ENCODE peak calls at places on chromosomes 1 and 21, in seven cellular contexts. One of them, this sample, is unnamed.

GRCh38 chr1:1927751-1928150 is 8.7 kb upstream of the TMEM52 start:
- DNase-seq in NCI-H1436: no peak
- DNase-seq in CD4-positive, alpha-beta T cell: no peak
- DNase-seq in cardiac septum: no peak
- DNase-seq in naive B cell: no peak
- DNase-seq in GM18507: no peak
- DNase-seq in AG09319: no peak
- DNase-seq in this sample: no peak

GRCh38 chr1:229148041-229148671 is 122.8 kb upstream of the RAB4A start:
- DNase-seq in NCI-H1436: peak; percentile 76
- DNase-seq in CD4-positive, alpha-beta T cell: no peak
- DNase-seq in cardiac septum: no peak
- DNase-seq in naive B cell: no peak
- DNase-seq in GM18507: no peak
- DNase-seq in AG09319: no peak
- DNase-seq in this sample: no peak

GRCh38 chr1:43868741-43869067 is 64.9 kb upstream of the ARTN start:
- DNase-seq in NCI-H1436: no peak
- DNase-seq in CD4-positive, alpha-beta T cell: no peak
- DNase-seq in cardiac septum: no peak
- DNase-seq in naive B cell: no peak
- DNase-seq in GM18507: no peak
- DNase-seq in AG09319: no peak
- DNase-seq in this sample: no peak

GRCh38 chr1:31575373-31576140 is 758 bp upstream of the TINAGL1 start:
- DNase-seq in NCI-H1436: no peak
- DNase-seq in CD4-positive, alpha-beta T cell: no peak
- DNase-seq in cardiac septum: no peak
- DNase-seq in naive B cell: no peak
- DNase-seq in GM18507: no peak
- DNase-seq in AG09319: no peak
- DNase-seq in this sample: peak; percentile 92

GRCh38 chr1:167904641-167905040 is 9.3 kb downstream of the ADCY10 start:
- DNase-seq in NCI-H1436: no peak
- DNase-seq in CD4-positive, alpha-beta T cell: no peak
- DNase-seq in cardiac septum: no peak
- DNase-seq in naive B cell: no peak
- DNase-seq in GM18507: no peak
- DNase-seq in AG09319: peak; percentile 11
- DNase-seq in this sample: no peak

GRCh38 chr21:33299181-33299752 is 25.5 kb upstream of the IFNAR1 start:
- DNase-seq in NCI-H1436: no peak
- DNase-seq in CD4-positive, alpha-beta T cell: peak; percentile 25
- DNase-seq in cardiac septum: no peak
- DNase-seq in naive B cell: peak; percentile 67
- DNase-seq in GM18507: peak; percentile 38
- DNase-seq in AG09319: no peak
- DNase-seq in this sample: peak; percentile 44

GRCh38 chr1:51842255-51842654 is 36.3 kb downstream of the NRDC start:
- DNase-seq in NCI-H1436: no peak
- DNase-seq in CD4-positive, alpha-beta T cell: no peak
- DNase-seq in cardiac septum: no peak
- DNase-seq in naive B cell: no peak
- DNase-seq in GM18507: no peak
- DNase-seq in AG09319: no peak
- DNase-seq in this sample: no peak

GRCh38 chr1:67874501-67875111 is 41.3 kb upstream of the GNG12 start:
- DNase-seq in NCI-H1436: no peak
- DNase-seq in CD4-positive, alpha-beta T cell: no peak
- DNase-seq in cardiac septum: no peak
- DNase-seq in naive B cell: no peak
- DNase-seq in GM18507: no peak
- DNase-seq in AG09319: no peak
- DNase-seq in this sample: no peak

GRCh38 chr1:178503849-178504248 is 7.1 kb upstream of the CLEC20A start:
- DNase-seq in NCI-H1436: no peak
- DNase-seq in CD4-positive, alpha-beta T cell: no peak
- DNase-seq in cardiac septum: peak; percentile 27
- DNase-seq in naive B cell: no peak
- DNase-seq in GM18507: no peak
- DNase-seq in AG09319: no peak
- DNase-seq in this sample: no peak

GRCh38 chr1:226093621-226094020 is 31.1 kb downstream of the H3-3A start:
- DNase-seq in NCI-H1436: no peak
- DNase-seq in CD4-positive, alpha-beta T cell: no peak
- DNase-seq in cardiac septum: no peak
- DNase-seq in naive B cell: no peak
- DNase-seq in GM18507: no peak
- DNase-seq in AG09319: no peak
- DNase-seq in this sample: no peak

GRCh38 chr1:46558966-46559365 is 7.5 kb upstream of the KNCN start:
- DNase-seq in NCI-H1436: no peak
- DNase-seq in CD4-positive, alpha-beta T cell: no peak
- DNase-seq in cardiac septum: no peak
- DNase-seq in naive B cell: no peak
- DNase-seq in GM18507: no peak
- DNase-seq in AG09319: no peak
- DNase-seq in this sample: no peak

GRCh38 chr1:183753464-183753891 is 51.4 kb upstream of the RGL1 start:
- DNase-seq in NCI-H1436: no peak
- DNase-seq in CD4-positive, alpha-beta T cell: no peak
- DNase-seq in cardiac septum: no peak
- DNase-seq in naive B cell: no peak
- DNase-seq in GM18507: no peak
- DNase-seq in AG09319: no peak
- DNase-seq in this sample: no peak

GRCh38 chr1:183101841-183102276 is 78.6 kb downstream of the LAMC1 start:
- DNase-seq in NCI-H1436: no peak
- DNase-seq in CD4-positive, alpha-beta T cell: no peak
- DNase-seq in cardiac septum: no peak
- DNase-seq in naive B cell: peak; percentile 33
- DNase-seq in GM18507: peak; percentile 17
- DNase-seq in AG09319: no peak
- DNase-seq in this sample: no peak